ENCODE peak calls at places on chromosome 17, in ten cellular contexts. One of them, this sample, is unnamed.
A peak's percentile ranks its signal among the peaks of the same experiment; 100 is the strongest.

GRCh38 chr17:6862822-6863221 is 31.3 kb upstream of the TEKT1 start:
- DNase-seq in neuronal stem cell: no peak
- DNase-seq in neural progenitor cell: no peak
- DNase-seq in tibial artery: no peak
- DNase-seq in substantia nigra: no peak
- DNase-seq in CD8-positive, alpha-beta memory T cell: no peak
- DNase-seq in RWPE1: no peak
- DNase-seq in uterus: no peak
- DNase-seq in body of pancreas: no peak
- DNase-seq in heart right ventricle: no peak
- DNase-seq in this sample: no peak

GRCh38 chr17:17071531-17072360 is 29.5 kb downstream of the MPRIP start:
- DNase-seq in substantia nigra: no peak
- DNase-seq in heart right ventricle: no peak
- DNase-seq in CD8-positive, alpha-beta memory T cell: no peak
- DNase-seq in RWPE1: no peak
- DNase-seq in uterus: no peak
- DNase-seq in tibial artery: peak; percentile 43
- DNase-seq in neural progenitor cell: no peak
- DNase-seq in neuronal stem cell: no peak
- DNase-seq in body of pancreas: no peak
- DNase-seq in this sample: no peak

GRCh38 chr17:66417300-66417719 is 114.9 kb downstream of the PRKCA start:
- DNase-seq in tibial artery: no peak
- DNase-seq in heart right ventricle: no peak
- DNase-seq in body of pancreas: no peak
- DNase-seq in neuronal stem cell: no peak
- DNase-seq in substantia nigra: no peak
- DNase-seq in uterus: no peak
- DNase-seq in CD8-positive, alpha-beta memory T cell: no peak
- DNase-seq in neural progenitor cell: no peak
- DNase-seq in RWPE1: peak; percentile 58
- DNase-seq in this sample: peak; percentile 10

GRCh38 chr17:2289878-2290478 is 13.6 kb downstream of the SMG6 start:
- DNase-seq in tibial artery: no peak
- DNase-seq in neuronal stem cell: no peak
- DNase-seq in CD8-positive, alpha-beta memory T cell: no peak
- DNase-seq in neural progenitor cell: no peak
- DNase-seq in RWPE1: no peak
- DNase-seq in uterus: no peak
- DNase-seq in body of pancreas: no peak
- DNase-seq in heart right ventricle: no peak
- DNase-seq in substantia nigra: no peak
- DNase-seq in this sample: no peak

GRCh38 chr17:29005936-29006438 is at the start of gene SEZ6:
- DNase-seq in CD8-positive, alpha-beta memory T cell: peak; percentile 47
- DNase-seq in neural progenitor cell: peak; percentile 94
- DNase-seq in RWPE1: peak; percentile 67
- DNase-seq in tibial artery: peak; percentile 73
- DNase-seq in body of pancreas: peak; percentile 77
- DNase-seq in heart right ventricle: peak; percentile 77
- DNase-seq in neuronal stem cell: peak; percentile 84
- DNase-seq in uterus: peak; percentile 24
- DNase-seq in substantia nigra: peak; percentile 84
- DNase-seq in this sample: peak; percentile 47

GRCh38 chr17:55660171-55660886 is 62.3 kb downstream of the TMEM100 start:
- DNase-seq in neural progenitor cell: peak; percentile 28
- DNase-seq in heart right ventricle: no peak
- DNase-seq in CD8-positive, alpha-beta memory T cell: no peak
- DNase-seq in neuronal stem cell: no peak
- DNase-seq in body of pancreas: no peak
- DNase-seq in tibial artery: no peak
- DNase-seq in RWPE1: no peak
- DNase-seq in uterus: peak; percentile 57
- DNase-seq in substantia nigra: no peak
- DNase-seq in this sample: no peak

GRCh38 chr17:79412110-79412509 is 198.7 kb downstream of the RBFOX3 start:
- DNase-seq in substantia nigra: no peak
- DNase-seq in body of pancreas: no peak
- DNase-seq in heart right ventricle: no peak
- DNase-seq in RWPE1: no peak
- DNase-seq in tibial artery: no peak
- DNase-seq in neuronal stem cell: no peak
- DNase-seq in neural progenitor cell: no peak
- DNase-seq in uterus: no peak
- DNase-seq in CD8-positive, alpha-beta memory T cell: no peak
- DNase-seq in this sample: no peak

GRCh38 chr17:55341432-55341831 is 76.7 kb downstream of the HLF start:
- DNase-seq in substantia nigra: no peak
- DNase-seq in tibial artery: no peak
- DNase-seq in uterus: no peak
- DNase-seq in neuronal stem cell: no peak
- DNase-seq in heart right ventricle: no peak
- DNase-seq in RWPE1: no peak
- DNase-seq in body of pancreas: no peak
- DNase-seq in CD8-positive, alpha-beta memory T cell: no peak
- DNase-seq in neural progenitor cell: no peak
- DNase-seq in this sample: no peak

GRCh38 chr17:2343421-2343820 is 6.1 kb downstream of the SGSM2 start:
- DNase-seq in uterus: no peak
- DNase-seq in neuronal stem cell: no peak
- DNase-seq in CD8-positive, alpha-beta memory T cell: peak; percentile 20
- DNase-seq in substantia nigra: no peak
- DNase-seq in neural progenitor cell: no peak
- DNase-seq in body of pancreas: no peak
- DNase-seq in RWPE1: no peak
- DNase-seq in heart right ventricle: no peak
- DNase-seq in tibial artery: no peak
- DNase-seq in this sample: no peak

GRCh38 chr17:47694018-47694817 is at the start of gene TBKBP1:
- DNase-seq in body of pancreas: peak; percentile 68
- DNase-seq in heart right ventricle: peak; percentile 52
- DNase-seq in neural progenitor cell: peak; percentile 94
- DNase-seq in substantia nigra: peak; percentile 57
- DNase-seq in uterus: peak; percentile 47
- DNase-seq in neuronal stem cell: peak; percentile 88
- DNase-seq in CD8-positive, alpha-beta memory T cell: peak; percentile 39
- DNase-seq in RWPE1: no peak
- DNase-seq in tibial artery: peak; percentile 76
- DNase-seq in this sample: no peak

GRCh38 chr17:7292729-7293128 is 1.7 kb downstream of the YBX2 start:
- DNase-seq in neural progenitor cell: no peak
- DNase-seq in tibial artery: no peak
- DNase-seq in CD8-positive, alpha-beta memory T cell: no peak
- DNase-seq in substantia nigra: no peak
- DNase-seq in neuronal stem cell: no peak
- DNase-seq in heart right ventricle: no peak
- DNase-seq in uterus: no peak
- DNase-seq in RWPE1: no peak
- DNase-seq in body of pancreas: no peak
- DNase-seq in this sample: no peak

GRCh38 chr17:74412581-74412980 is 19.3 kb upstream of the GPRC5C start:
- DNase-seq in RWPE1: no peak
- DNase-seq in tibial artery: no peak
- DNase-seq in heart right ventricle: no peak
- DNase-seq in uterus: no peak
- DNase-seq in substantia nigra: no peak
- DNase-seq in body of pancreas: no peak
- DNase-seq in neural progenitor cell: no peak
- DNase-seq in neuronal stem cell: no peak
- DNase-seq in CD8-positive, alpha-beta memory T cell: no peak
- DNase-seq in this sample: no peak

GRCh38 chr17:81939881-81940385 is 2.8 kb upstream of the PYCR1 start:
- DNase-seq in CD8-positive, alpha-beta memory T cell: no peak
- DNase-seq in RWPE1: no peak
- DNase-seq in heart right ventricle: peak; percentile 62
- DNase-seq in neuronal stem cell: no peak
- DNase-seq in tibial artery: peak; percentile 81
- DNase-seq in substantia nigra: peak; percentile 70
- DNase-seq in uterus: no peak
- DNase-seq in neural progenitor cell: no peak
- DNase-seq in body of pancreas: no peak
- DNase-seq in this sample: no peak

GRCh38 chr17:9331512-9332163 is 244.0 kb downstream of the STX8 start:
- DNase-seq in heart right ventricle: no peak
- DNase-seq in tibial artery: no peak
- DNase-seq in neural progenitor cell: peak; percentile 9
- DNase-seq in RWPE1: no peak
- DNase-seq in neuronal stem cell: no peak
- DNase-seq in substantia nigra: peak; percentile 12
- DNase-seq in uterus: no peak
- DNase-seq in CD8-positive, alpha-beta memory T cell: no peak
- DNase-seq in body of pancreas: no peak
- DNase-seq in this sample: no peak

GRCh38 chr17:9356488-9356911 is 219.1 kb downstream of the STX8 start:
- DNase-seq in uterus: no peak
- DNase-seq in substantia nigra: peak; percentile 39
- DNase-seq in body of pancreas: peak; percentile 20
- DNase-seq in neuronal stem cell: no peak
- DNase-seq in tibial artery: peak; percentile 67
- DNase-seq in RWPE1: no peak
- DNase-seq in CD8-positive, alpha-beta memory T cell: no peak
- DNase-seq in neural progenitor cell: peak; percentile 11
- DNase-seq in heart right ventricle: peak; percentile 7
- DNase-seq in this sample: no peak

DNA sequence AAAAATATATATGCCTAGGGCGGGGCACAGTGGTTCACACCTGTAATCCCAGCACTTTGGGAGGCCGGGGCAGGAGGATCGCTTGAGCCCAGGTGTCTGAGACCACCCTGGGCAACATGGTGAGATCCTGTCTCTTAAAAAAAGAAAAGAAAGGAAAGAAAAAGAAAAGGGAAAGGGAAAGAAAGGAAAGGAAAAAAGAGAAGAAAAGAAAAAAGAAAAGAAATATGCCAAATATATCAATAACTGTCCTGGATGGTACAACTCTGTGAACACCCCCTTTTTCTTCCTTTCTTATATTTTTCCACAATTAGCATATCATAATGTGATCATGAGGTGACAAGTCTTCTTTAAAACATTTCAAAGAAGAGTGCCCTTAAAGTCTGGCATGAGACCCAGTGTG is 44.8 kb downstream of the CUEDC1 start:
- DNase-seq in RWPE1: no peak
- DNase-seq in neuronal stem cell: no peak
- DNase-seq in uterus: no peak
- DNase-seq in tibial artery: no peak
- DNase-seq in neural progenitor cell: no peak
- DNase-seq in heart right ventricle: no peak
- DNase-seq in substantia nigra: no peak
- DNase-seq in CD8-positive, alpha-beta memory T cell: no peak
- DNase-seq in body of pancreas: no peak
- DNase-seq in this sample: no peak
- H3K27ac ChIP-seq in RWPE1: peak overlapping the region; percentile 82
- H3K27ac ChIP-seq in neuronal stem cell: no peak overlapping the region
- H3K27ac ChIP-seq in uterus: no peak overlapping the region
- H3K27ac ChIP-seq in tibial artery: no peak overlapping the region
- H3K27ac ChIP-seq in neural progenitor cell: no peak overlapping the region
- H3K27ac ChIP-seq in heart right ventricle: no peak overlapping the region
- H3K27ac ChIP-seq in substantia nigra: peak overlapping the region; percentile 88
- H3K27ac ChIP-seq in CD8-positive, alpha-beta memory T cell: no peak overlapping the region
- H3K27ac ChIP-seq in body of pancreas: no peak overlapping the region
- H3K27ac ChIP-seq in this sample: peak overlapping the region; percentile 77

GRCh38 chr17:44775838-44776621 is 17.2 kb downstream of the ADAM11 start:
- DNase-seq in tibial artery: no peak
- DNase-seq in heart right ventricle: no peak
- DNase-seq in neural progenitor cell: no peak
- DNase-seq in RWPE1: no peak
- DNase-seq in body of pancreas: peak; percentile 47
- DNase-seq in uterus: no peak
- DNase-seq in CD8-positive, alpha-beta memory T cell: no peak
- DNase-seq in substantia nigra: no peak
- DNase-seq in neuronal stem cell: no peak
- DNase-seq in this sample: no peak
- H3K27ac ChIP-seq in tibial artery: peak overlapping the region; percentile 30
- H3K27ac ChIP-seq in heart right ventricle: peak overlapping the region; percentile 41
- H3K27ac ChIP-seq in neural progenitor cell: no peak overlapping the region
- H3K27ac ChIP-seq in RWPE1: peak overlapping the region; percentile 72
- H3K27ac ChIP-seq in body of pancreas: peak overlapping the region; percentile 28
- H3K27ac ChIP-seq in uterus: peak overlapping the region; percentile 79
- H3K27ac ChIP-seq in CD8-positive, alpha-beta memory T cell: no peak overlapping the region
- H3K27ac ChIP-seq in substantia nigra: no peak overlapping the region
- H3K27ac ChIP-seq in neuronal stem cell: no peak overlapping the region
- H3K27ac ChIP-seq in this sample: peak overlapping the region; percentile 77

DNA sequence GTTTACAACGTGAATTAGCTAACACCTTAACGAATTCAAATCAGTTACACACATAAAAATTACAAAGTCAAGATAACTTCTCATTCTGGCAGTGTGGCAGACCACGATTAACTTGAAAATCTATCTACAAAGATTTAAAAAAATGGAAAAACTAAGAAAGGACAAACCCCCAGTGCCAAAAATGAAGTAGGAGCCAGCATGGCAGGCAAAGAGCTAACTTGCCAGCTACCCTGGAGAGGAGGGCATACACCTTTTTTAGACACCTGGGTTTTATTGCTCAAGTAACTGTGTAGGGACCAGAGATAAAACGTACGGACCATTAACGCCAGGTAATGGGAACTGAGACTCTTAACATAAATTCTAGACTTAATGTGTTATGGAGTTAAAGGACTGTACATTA is 2.5 kb downstream of the TAF15 start:
- DNase-seq in body of pancreas: no peak
- DNase-seq in neural progenitor cell: no peak
- DNase-seq in heart right ventricle: no peak
- DNase-seq in substantia nigra: no peak
- DNase-seq in RWPE1: no peak
- DNase-seq in CD8-positive, alpha-beta memory T cell: no peak
- DNase-seq in neuronal stem cell: no peak
- DNase-seq in tibial artery: no peak
- DNase-seq in uterus: no peak
- DNase-seq in this sample: no peak
- H3K27ac ChIP-seq in body of pancreas: no peak overlapping the region
- H3K27ac ChIP-seq in neural progenitor cell: no peak overlapping the region
- H3K27ac ChIP-seq in heart right ventricle: no peak overlapping the region
- H3K27ac ChIP-seq in substantia nigra: no peak overlapping the region
- H3K27ac ChIP-seq in RWPE1: no peak overlapping the region
- H3K27ac ChIP-seq in CD8-positive, alpha-beta memory T cell: no peak overlapping the region
- H3K27ac ChIP-seq in neuronal stem cell: no peak overlapping the region
- H3K27ac ChIP-seq in tibial artery: no peak overlapping the region
- H3K27ac ChIP-seq in uterus: no peak overlapping the region
- H3K27ac ChIP-seq in this sample: no peak overlapping the region

DNA sequence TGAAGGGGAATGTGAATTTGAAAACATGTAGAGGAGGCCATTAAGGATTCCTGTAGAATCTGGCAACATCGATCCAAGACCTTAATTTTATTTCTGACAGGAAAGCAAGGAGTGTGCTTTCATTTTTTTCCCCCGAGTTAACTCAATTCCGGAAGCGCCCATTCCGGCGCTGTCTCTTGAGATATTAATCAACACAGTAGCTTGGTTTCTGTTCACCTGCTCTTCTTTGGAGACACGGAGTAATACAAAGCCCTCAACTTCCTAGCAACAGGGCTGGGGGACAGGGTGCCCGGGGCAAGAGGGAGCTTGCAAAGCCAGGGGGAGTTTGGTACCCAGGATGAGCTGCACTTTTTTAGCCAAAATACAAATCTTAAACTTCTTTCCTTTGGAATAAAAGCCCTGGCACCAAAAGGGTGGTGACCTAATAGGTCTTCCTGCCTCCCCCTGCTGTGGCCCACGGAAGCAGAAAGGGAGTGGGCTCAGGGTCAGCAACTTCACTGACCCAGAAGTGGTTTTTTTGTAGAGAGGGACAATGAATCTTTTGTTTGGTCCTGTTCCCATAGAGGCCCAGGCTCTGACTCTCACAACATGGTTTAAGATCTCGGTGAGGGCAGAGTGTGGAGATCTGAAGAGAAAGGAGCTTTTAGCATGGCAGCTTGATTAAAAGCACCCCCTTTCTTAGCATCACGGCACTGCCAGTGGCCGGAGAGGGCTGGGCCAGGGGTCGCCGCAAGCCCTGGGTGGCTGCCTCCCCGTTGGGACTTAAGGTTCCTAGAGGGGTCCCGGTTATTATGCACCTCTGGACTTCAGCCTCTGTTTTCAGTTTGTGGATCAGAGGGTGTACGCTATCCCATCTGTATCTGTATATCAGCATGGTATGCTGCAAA is 207.3 kb downstream of the CCDC182 start:
- DNase-seq in substantia nigra: no peak
- DNase-seq in neuronal stem cell: peak; percentile 90
- DNase-seq in uterus: no peak
- DNase-seq in CD8-positive, alpha-beta memory T cell: no peak
- DNase-seq in tibial artery: no peak
- DNase-seq in neural progenitor cell: peak; percentile 93
- DNase-seq in RWPE1: no peak
- DNase-seq in heart right ventricle: no peak
- DNase-seq in body of pancreas: no peak
- DNase-seq in this sample: no peak
- H3K27ac ChIP-seq in substantia nigra: no peak overlapping the region
- H3K27ac ChIP-seq in neuronal stem cell: peak overlapping the region; percentile 94
- H3K27ac ChIP-seq in uterus: no peak overlapping the region
- H3K27ac ChIP-seq in CD8-positive, alpha-beta memory T cell: no peak overlapping the region
- H3K27ac ChIP-seq in tibial artery: no peak overlapping the region
- H3K27ac ChIP-seq in neural progenitor cell: peak overlapping the region; percentile 95
- H3K27ac ChIP-seq in RWPE1: no peak overlapping the region
- H3K27ac ChIP-seq in heart right ventricle: peak overlapping the region; percentile 71
- H3K27ac ChIP-seq in body of pancreas: peak overlapping the region; percentile 29
- H3K27ac ChIP-seq in this sample: no peak overlapping the region